ENCODE peak calls at places on chromosomes 5 and 9, in seven cellular contexts. J, P, O, U, I, K and Q are unnamed samples.

GRCh38 chr5:55223219-55223987 is 3.7 kb downstream of the MCIDAS start:
- DNase-seq in J (no peak), P (no peak), O (no peak), U (peak), I (no peak), K (peak), Q (no peak)

GRCh38 chr9:97981828-97982164 is 1.3 kb upstream of the ANP32B start:
- DNase-seq in J (no peak), P (no peak), O (peak), U (no peak), I (no peak), K (no peak), Q (no peak)

GRCh38 chr5:37906416-37906815 is 66.6 kb upstream of the GDNF start:
- DNase-seq in J (no peak), P (no peak), O (no peak), U (no peak), I (no peak), K (no peak), Q (no peak)

GRCh38 chr5:40171971-40172370 is 507.7 kb upstream of the PTGER4 start:
- DNase-seq in J (no peak), P (no peak), O (no peak), U (no peak), I (no peak), K (no peak), Q (no peak)

GRCh38 chr5:82470185-82470584 is 192.0 kb upstream of the RPS23 start:
- DNase-seq in J (no peak), P (no peak), O (peak), U (no peak), I (no peak), K (no peak), Q (no peak)

GRCh38 chr9:116087246-116087645 is 66.3 kb upstream of the PAPPA start:
- DNase-seq in J (no peak), P (no peak), O (no peak), U (no peak), I (no peak), K (no peak), Q (peak)

GRCh38 chr9:20689833-20690232 is 5.8 kb downstream of the FOCAD start:
- DNase-seq in J (no peak), P (peak), O (no peak), U (no peak), I (no peak), K (no peak), Q (no peak)

GRCh38 chr5:78776637-78777036 is 128.1 kb upstream of the LHFPL2 start:
- DNase-seq in J (no peak), P (peak), O (no peak), U (no peak), I (no peak), K (no peak), Q (no peak)

GRCh38 chr5:172806897-172807672 is 27.0 kb upstream of the ERGIC1 start:
- DNase-seq in J (peak), P (peak), O (peak), U (no peak), I (peak), K (peak), Q (peak)

GRCh38 chr5:91591076-91591475 is 208.0 kb upstream of the ARRDC3 start:
- DNase-seq in J (no peak), P (no peak), O (no peak), U (no peak), I (peak), K (no peak), Q (no peak)

GRCh38 chr5:9197881-9198260 is 348.0 kb downstream of the SEMA5A start:
- DNase-seq in J (peak), P (no peak), O (no peak), U (no peak), I (no peak), K (no peak), Q (no peak)

GRCh38 chr9:101418518-101419111 is 17.0 kb downstream of the ALDOB start:
- DNase-seq in J (no peak), P (no peak), O (no peak), U (no peak), I (no peak), K (no peak), Q (no peak)

GRCh38 chr5:93461751-93462150 is 119.3 kb downstream of the NR2F1-AS1 start:
- DNase-seq in J (no peak), P (no peak), O (no peak), U (no peak), I (no peak), K (no peak), Q (no peak)
- TF ChIP-seq JUND in J (no peak), P (no peak), O (no peak), U (no peak), I (no peak), K (no peak), Q (no peak)

DNA sequence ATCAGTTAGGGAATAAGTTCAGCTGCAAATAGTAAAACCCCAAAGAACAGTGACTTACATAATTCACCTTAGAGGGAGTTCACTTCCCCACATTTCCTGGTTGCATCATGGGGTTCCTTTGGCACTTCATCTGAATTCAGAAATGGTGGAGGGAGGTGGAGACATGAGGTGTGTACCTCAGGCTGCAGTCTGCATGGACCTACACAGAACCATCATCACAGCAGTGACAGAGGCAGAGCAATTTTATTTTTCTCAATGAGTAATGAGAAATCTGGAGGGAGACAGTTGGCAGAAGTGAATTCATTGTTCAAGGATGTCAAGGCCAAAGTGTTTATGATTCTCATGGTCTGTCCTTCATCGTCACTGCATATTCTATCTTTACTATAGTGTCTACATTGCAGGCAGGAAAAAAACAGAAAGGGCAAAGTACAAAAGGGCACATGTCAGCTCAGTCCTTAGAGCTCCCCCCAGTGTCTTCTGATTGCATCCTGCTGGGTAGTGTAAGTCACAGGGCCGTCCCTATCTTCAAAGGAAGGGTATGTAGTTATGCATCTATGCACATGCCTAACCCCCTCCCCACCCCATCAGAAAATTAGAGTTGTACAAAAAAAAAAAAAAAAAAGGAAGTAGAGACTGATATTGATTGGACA is 132.8 kb upstream of the APC start:
- DNase-seq in J (peak), P (peak), O (peak), U (peak), I (peak), K (no peak), Q (no peak)
- TF ChIP-seq JUND in J (no peak), P (no peak), O (no peak), U (no peak), I (no peak), K (no peak), Q (no peak)

GRCh38 chr9:126442636-126443035 is 116.0 kb downstream of the MVB12B start:
- DNase-seq in J (no peak), P (no peak), O (no peak), U (no peak), I (no peak), K (no peak), Q (no peak)

GRCh38 chr9:126439402-126439765 is 112.8 kb downstream of the MVB12B start:
- DNase-seq in J (no peak), P (no peak), O (no peak), U (no peak), I (no peak), K (no peak), Q (no peak)

GRCh38 chr9:126438757-126439401 is 112.2 kb downstream of the MVB12B start:
- DNase-seq in J (no peak), P (no peak), O (no peak), U (no peak), I (no peak), K (no peak), Q (no peak)

GRCh38 chr9:126440042-126440441 is 113.4 kb downstream of the MVB12B start:
- DNase-seq in J (no peak), P (no peak), O (no peak), U (no peak), I (no peak), K (no peak), Q (no peak)

DNA sequence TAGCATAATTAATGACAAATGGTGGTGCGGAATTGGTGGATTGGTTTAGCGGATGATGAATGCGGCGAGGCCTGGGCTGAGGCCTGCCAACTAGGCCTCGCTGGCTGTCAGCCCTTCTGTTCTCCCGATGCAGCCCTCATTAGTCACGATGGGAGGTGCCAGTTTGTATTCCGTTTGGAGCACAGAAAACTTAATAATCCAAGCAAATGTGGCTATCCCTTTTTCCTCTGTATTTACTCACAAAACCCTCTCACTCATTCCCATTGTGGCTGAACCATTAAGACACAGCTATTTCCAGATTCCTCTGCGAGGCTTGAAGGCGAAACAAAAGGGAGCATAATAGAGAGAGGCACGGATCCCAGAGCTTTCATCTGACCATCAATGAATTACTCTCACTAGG is 114.3 kb downstream of the MVB12B start:
- DNase-seq in J (no peak), P (no peak), O (no peak), U (no peak), I (no peak), K (no peak), Q (no peak)
- TF ChIP-seq JUND in J (no peak), P (no peak), O (no peak), U (no peak), I (no peak), K (no peak), Q (no peak)

GRCh38 chr5:170432669-170433068 is 43.5 kb upstream of the KCNMB1 start:
- DNase-seq in J (no peak), P (no peak), O (no peak), U (no peak), I (no peak), K (no peak), Q (no peak)

GRCh38 chr5:170430871-170431437 is 41.8 kb upstream of the KCNMB1 start:
- DNase-seq in J (no peak), P (no peak), O (no peak), U (peak), I (no peak), K (no peak), Q (no peak)

GRCh38 chr5:170431571-170431970 is 42.4 kb upstream of the KCNMB1 start:
- DNase-seq in J (no peak), P (no peak), O (no peak), U (no peak), I (no peak), K (no peak), Q (no peak)

GRCh38 chr5:170429014-170429413 is 39.8 kb upstream of the KCNMB1 start:
- DNase-seq in J (no peak), P (no peak), O (no peak), U (peak), I (no peak), K (no peak), Q (peak)

DNA sequence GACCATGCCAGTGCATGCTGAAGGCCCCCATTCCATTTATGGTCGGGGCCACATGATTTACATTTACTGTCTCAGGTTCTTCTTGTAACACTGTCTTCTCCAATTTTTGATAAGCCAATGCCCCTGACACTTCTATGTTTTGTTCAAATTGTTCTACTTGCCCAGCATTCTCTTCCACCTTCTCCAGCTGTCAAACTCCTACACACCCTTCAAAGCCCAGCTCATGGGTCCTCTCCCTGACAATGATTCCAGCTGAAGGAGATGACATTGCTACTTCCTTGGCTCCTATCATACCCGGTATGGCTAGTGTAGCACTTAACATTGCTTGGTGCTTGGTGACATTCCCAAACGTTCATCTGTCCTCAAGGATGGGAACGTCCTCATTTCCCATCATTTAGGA is 41.1 kb upstream of the KCNMB1 start:
- DNase-seq in J (no peak), P (no peak), O (no peak), U (no peak), I (no peak), K (no peak), Q (no peak)
- TF ChIP-seq JUND in J (no peak), P (no peak), O (no peak), U (no peak), I (no peak), K (no peak), Q (no peak)

DNA sequence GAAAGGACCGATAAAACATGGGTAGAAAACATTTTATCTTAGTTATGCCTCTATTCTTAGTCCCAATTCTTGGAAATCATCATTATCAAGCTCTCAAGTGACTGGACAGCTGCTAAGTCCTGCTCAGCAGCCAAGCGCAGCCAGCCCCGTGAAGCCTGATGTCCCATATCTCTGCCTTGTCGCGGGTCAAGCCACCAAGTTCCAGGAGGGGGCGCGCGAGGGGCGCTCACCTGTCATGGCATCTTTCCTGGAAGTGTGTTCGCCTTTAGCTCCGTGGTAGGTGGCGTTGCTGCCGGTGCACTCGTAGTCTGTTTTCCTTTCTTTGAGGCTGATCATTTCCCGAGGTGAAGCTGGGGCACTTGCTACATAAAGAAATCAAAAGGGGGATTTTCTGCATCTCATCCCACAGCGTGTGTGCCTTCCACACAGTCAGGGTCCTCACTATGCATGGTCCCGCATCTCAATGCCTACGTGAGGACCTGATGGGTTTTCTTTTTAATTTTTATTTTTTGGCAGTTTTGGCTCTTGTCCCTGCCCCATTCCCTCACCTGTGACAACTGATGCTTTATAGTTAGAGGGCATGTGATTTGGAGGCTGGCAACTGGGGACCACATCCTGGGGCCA is 227.0 kb upstream of the DAP start:
- DNase-seq in J (no peak), P (peak), O (peak), U (no peak), I (peak), K (peak), Q (no peak)
- TF ChIP-seq JUND in J (no peak), P (no peak), O (peak), U (no peak), I (no peak), K (no peak), Q (no peak)

DNA sequence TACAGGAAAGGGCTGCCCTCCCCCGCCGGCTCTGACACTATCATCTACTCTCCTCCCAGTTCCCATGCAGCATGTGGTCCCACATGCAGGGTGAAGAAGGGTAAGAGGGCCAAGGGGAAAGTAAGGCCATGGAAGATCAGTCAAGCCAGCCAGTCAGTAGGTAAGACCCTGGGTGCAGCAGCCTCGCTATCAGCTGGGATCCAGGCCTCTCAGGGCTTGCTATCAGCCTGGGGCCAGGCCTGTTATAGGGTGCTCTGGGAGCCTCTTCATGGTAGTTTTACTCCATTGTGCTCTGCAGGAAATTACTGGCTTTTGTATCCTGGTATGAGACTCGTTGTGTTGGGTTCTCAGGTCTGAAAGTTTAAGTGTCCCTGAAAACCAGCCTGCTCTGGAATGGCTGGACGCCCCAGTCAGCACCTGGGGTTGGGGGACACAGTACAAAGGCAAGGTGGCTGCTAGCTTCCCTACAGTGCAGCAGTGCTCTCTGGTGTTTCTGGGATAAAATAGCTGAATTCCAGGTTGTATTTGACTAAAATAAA is 21.4 kb downstream of the SLC22A4 start:
- DNase-seq in J (no peak), P (no peak), O (peak), U (no peak), I (no peak), K (no peak), Q (no peak)
- TF ChIP-seq JUND in J (no peak), P (no peak), O (peak), U (no peak), I (no peak), K (no peak), Q (no peak)

DNA sequence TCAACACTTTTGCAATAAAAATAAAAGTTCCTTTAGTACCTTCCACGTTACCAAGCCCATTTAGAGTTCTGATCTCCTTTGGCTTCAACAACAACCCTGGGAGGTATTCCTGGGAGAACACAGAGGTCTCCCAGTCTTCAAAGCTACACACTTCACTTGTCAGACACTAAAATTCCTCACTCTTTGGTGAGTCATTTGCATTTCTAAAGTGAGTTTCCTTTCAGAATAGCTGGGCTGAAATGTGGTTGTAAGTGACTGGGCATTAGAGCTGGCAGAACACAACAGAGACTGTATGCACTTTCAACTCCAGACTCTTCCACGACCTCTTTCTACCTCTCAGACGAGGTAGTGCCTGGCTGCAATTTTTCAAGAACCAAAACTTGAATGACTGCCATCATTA is 11.5 kb upstream of the F2RL1 start:
- DNase-seq in J (no peak), P (peak), O (no peak), U (no peak), I (no peak), K (no peak), Q (no peak)
- TF ChIP-seq JUND in J (no peak), P (no peak), O (no peak), U (peak), I (peak), K (peak), Q (no peak)

GRCh38 chr9:79662553-79662956 is 90.8 kb downstream of the TLE4 start:
- DNase-seq in J (no peak), P (no peak), O (no peak), U (peak), I (no peak), K (no peak), Q (no peak)

GRCh38 chr9:79661279-79661678 is 89.5 kb downstream of the TLE4 start:
- DNase-seq in J (no peak), P (no peak), O (no peak), U (no peak), I (no peak), K (no peak), Q (no peak)

GRCh38 chr9:79658926-79659325 is 87.2 kb downstream of the TLE4 start:
- DNase-seq in J (no peak), P (no peak), O (no peak), U (no peak), I (no peak), K (no peak), Q (no peak)

GRCh38 chr9:79661926-79662552 is 90.3 kb downstream of the TLE4 start:
- DNase-seq in J (no peak), P (no peak), O (no peak), U (peak), I (no peak), K (no peak), Q (no peak)

DNA sequence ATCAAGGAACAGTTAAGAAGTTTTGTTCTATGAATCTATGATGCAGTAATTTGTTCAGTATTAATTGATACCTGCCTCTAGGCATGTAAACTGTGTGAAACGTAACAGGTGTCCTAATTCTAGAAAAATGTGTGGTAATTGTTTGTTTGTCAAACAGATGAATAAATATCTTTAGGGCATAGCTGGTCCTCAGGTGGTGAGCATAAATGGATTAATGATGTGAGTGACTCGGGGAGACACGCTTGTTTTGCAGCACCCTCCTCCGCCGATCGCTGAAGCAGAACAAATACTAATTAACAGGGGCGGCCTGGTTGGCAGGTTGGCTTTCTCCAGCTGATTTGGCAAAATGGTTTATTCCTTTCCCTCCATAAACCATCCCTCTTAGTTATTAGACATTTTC is 88.8 kb downstream of the TLE4 start:
- DNase-seq in J (no peak), P (no peak), O (no peak), U (no peak), I (no peak), K (no peak), Q (no peak)
- TF ChIP-seq JUND in J (no peak), P (no peak), O (no peak), U (no peak), I (no peak), K (no peak), Q (no peak)